ENCODE peak calls at places on chromosomes 7 and 10, in ten cellular contexts. P, H, C, M, V, W, R, I, U and L are unnamed samples.

GRCh38 chr10:36888925-36889573 is 236.3 kb upstream of the ANKRD30A start:
- DNase-seq in P (peak; percentile 3), H (peak; percentile 5), C (peak; percentile 71), M (no peak), V (peak; percentile 26), W (no peak), R (no peak), I (peak; percentile 21), U (no peak), L (no peak)

GRCh38 chr7:96321041-96321669 is 743 bp downstream of the SLC25A13 start:
- DNase-seq in P (peak; percentile 60), H (peak; percentile 69), C (peak; percentile 76), M (peak; percentile 88), V (peak; percentile 87), W (peak; percentile 36), R (peak; percentile 86), I (no peak), U (peak; percentile 92), L (no peak)

GRCh38 chr7:157539521-157539920 is 202.7 kb downstream of the DNAJB6 start:
- DNase-seq in P (no peak), H (no peak), C (no peak), M (no peak), V (no peak), W (no peak), R (peak; percentile 20), I (no peak), U (peak; percentile 0), L (peak; percentile 21)

GRCh38 chr10:82847242-82847641 is 972.2 kb downstream of the NRG3 start:
- DNase-seq in P (no peak), H (no peak), C (no peak), M (no peak), V (no peak), W (no peak), R (no peak), I (no peak), U (no peak), L (no peak)

GRCh38 chr10:116056445-116057293 is 216.3 kb downstream of the GFRA1 start:
- DNase-seq in P (no peak), H (no peak), C (no peak), M (no peak), V (no peak), W (no peak), R (no peak), I (no peak), U (no peak), L (no peak)

GRCh38 chr7:16660702-16661464 is 14.9 kb downstream of the BZW2 start:
- DNase-seq in P (no peak), H (no peak), C (no peak), M (peak; percentile 57), V (no peak), W (no peak), R (no peak), I (no peak), U (no peak), L (no peak)

GRCh38 chr10:108184129-108184528 is 1019.6 kb upstream of the SORCS1 start:
- DNase-seq in P (no peak), H (no peak), C (no peak), M (no peak), V (no peak), W (no peak), R (no peak), I (no peak), U (no peak), L (no peak)

GRCh38 chr10:72455889-72456588 is 101.3 kb upstream of the DNAJB12 start:
- DNase-seq in P (no peak), H (no peak), C (no peak), M (no peak), V (no peak), W (no peak), R (no peak), I (no peak), U (no peak), L (no peak)

GRCh38 chr10:130301026-130301892 is 165.1 kb downstream of the GLRX3 start:
- DNase-seq in P (no peak), H (no peak), C (peak; percentile 53), M (peak; percentile 36), V (peak; percentile 49), W (peak; percentile 59), R (peak; percentile 49), I (peak; percentile 50), U (no peak), L (peak; percentile 66)

GRCh38 chr10:35501923-35502322 is 103.2 kb upstream of the GJD4 start:
- DNase-seq in P (no peak), H (no peak), C (no peak), M (no peak), V (no peak), W (no peak), R (no peak), I (no peak), U (no peak), L (no peak)

GRCh38 chr7:128215739-128216138 is 25.3 kb upstream of the LEP start:
- DNase-seq in P (peak; percentile 19), H (no peak), C (no peak), M (peak; percentile 28), V (no peak), W (no peak), R (no peak), I (no peak), U (no peak), L (no peak)

GRCh38 chr10:77478248-77478963 is 159.2 kb downstream of the KCNMA1 start:
- DNase-seq in P (peak; percentile 36), H (no peak), C (no peak), M (peak; percentile 89), V (no peak), W (no peak), R (no peak), I (no peak), U (no peak), L (no peak)

GRCh38 chr7:43872401-43873165 is 3.3 kb upstream of the MRPS24 start:
- DNase-seq in P (peak; percentile 47), H (no peak), C (no peak), M (peak; percentile 66), V (no peak), W (no peak), R (no peak), I (no peak), U (peak; percentile 59), L (peak; percentile 68)

GRCh38 chr7:127392182-127392565 is 334 bp downstream of the ZNF800 start:
- DNase-seq in P (no peak), H (peak; percentile 47), C (peak; percentile 73), M (peak; percentile 56), V (peak; percentile 38), W (peak; percentile 59), R (peak; percentile 69), I (peak; percentile 69), U (peak; percentile 68), L (peak; percentile 62)

GRCh38 chr7:91420606-91421390 is 156.6 kb downstream of the FZD1 start:
- DNase-seq in P (no peak), H (no peak), C (no peak), M (no peak), V (no peak), W (no peak), R (no peak), I (no peak), U (no peak), L (no peak)

GRCh38 chr10:131975003-131975402 is 6.7 kb downstream of the BNIP3 start:
- DNase-seq in P (no peak), H (no peak), C (no peak), M (no peak), V (no peak), W (no peak), R (no peak), I (no peak), U (no peak), L (no peak)

GRCh38 chr7:107564553-107565298 is 955 bp downstream of the DUS4L start:
- DNase-seq in P (no peak), H (no peak), C (no peak), M (peak; percentile 86), V (no peak), W (no peak), R (no peak), I (no peak), U (no peak), L (no peak)

GRCh38 chr7:4763794-4764185 is 11.6 kb upstream of the AP5Z1 start:
- DNase-seq in P (no peak), H (no peak), C (no peak), M (no peak), V (no peak), W (no peak), R (no peak), I (no peak), U (no peak), L (no peak)